ENCODE peak calls at places on chromosomes 12 and 14, in five cellular contexts. H is cardiac muscle cell, D is HepG2, V is MM.1S, J is astrocyte. R is an unnamed sample.

GRCh38 chr12:12365931-12366431 is 9.1 kb downstream of the BORCS5 start:
- DNase-seq in H (peak; percentile 35), J (no peak), D (no peak), V (no peak), R (no peak)

GRCh38 chr12:106127289-106128126 is 11.2 kb downstream of the NUAK1 start:
- DNase-seq in H (no peak), D (peak; percentile 43), V (no peak), J (no peak), R (no peak)

GRCh38 chr12:74431821-74432220 is 105.8 kb upstream of the ATXN7L3B start:
- DNase-seq in H (no peak), J (no peak), V (no peak), D (no peak), R (no peak)

GRCh38 chr14:96902004-96902403 is 104.8 kb downstream of the VRK1 start:
- DNase-seq in V (no peak), H (no peak), D (no peak), J (no peak), R (no peak)

GRCh38 chr12:92218394-92219077 is 72.9 kb upstream of the BTG1 start:
- DNase-seq in V (no peak), J (no peak), D (no peak), H (no peak), R (no peak)

GRCh38 chr14:102180248-102180998 is 40.7 kb downstream of the WDR20 start:
- DNase-seq in H (no peak), J (no peak), V (no peak), D (no peak), R (no peak)

GRCh38 chr12:41932470-41932991 is 212.1 kb downstream of the GXYLT1 start:
- DNase-seq in D (no peak), H (peak; percentile 62), J (peak; percentile 16), V (no peak), R (peak; percentile 46)

GRCh38 chr14:80080601-80081000 is 130.7 kb downstream of the DIO2 start:
- DNase-seq in V (no peak), J (no peak), D (no peak), H (no peak), R (no peak)

GRCh38 chr14:102799684-102800562 is 22.7 kb downstream of the TRAF3 start:
- DNase-seq in J (peak; percentile 95), H (peak; percentile 83), V (no peak), D (no peak), R (no peak)

GRCh38 chr12:68641138-68641537 is 30.4 kb downstream of the RAP1B start:
- DNase-seq in V (peak; percentile 94), H (no peak), J (no peak), D (no peak), R (peak; percentile 56)

GRCh38 chr14:80356413-80356812 is 145.1 kb upstream of the DIO2 start:
- DNase-seq in H (peak; percentile 49), V (no peak), D (peak; percentile 2), J (peak; percentile 10), R (no peak)

GRCh38 chr12:55702861-55703260 is 4.8 kb downstream of the ITGA7 start:
- DNase-seq in D (no peak), V (no peak), J (no peak), H (no peak), R (no peak)

GRCh38 chr12:78099806-78100205 is 269.1 kb downstream of the NAV3 start:
- DNase-seq in H (no peak), V (no peak), D (no peak), J (no peak), R (no peak)

GRCh38 chr12:52354197-52354596 is 13.1 kb downstream of the KRT85 start:
- DNase-seq in H (no peak), J (no peak), V (no peak), D (no peak), R (no peak)

GRCh38 chr12:116578051-116578450 is 18.9 kb downstream of the MAP1LC3B2 start:
- DNase-seq in V (no peak), D (no peak), H (no peak), J (no peak), R (no peak)

GRCh38 chr14:102046337-102047278 is 40.2 kb downstream of the HSP90AA1 start:
- DNase-seq in J (no peak), D (peak; percentile 70), V (no peak), H (peak; percentile 66), R (no peak)

GRCh38 chr12:109946505-109946904 is 46.4 kb downstream of the TCHP start:
- DNase-seq in D (no peak), J (peak; percentile 38), H (peak; percentile 62), V (no peak), R (no peak)

GRCh38 chr12:104458645-104459555 is 2.2 kb downstream of the CHST11 start:
- DNase-seq in J (peak; percentile 35), D (no peak), H (peak; percentile 46), V (peak; percentile 81), R (peak; percentile 55)

GRCh38 chr14:89773644-89774316 is 180.8 kb downstream of the EFCAB11 start:
- DNase-seq in J (peak; percentile 65), V (peak; percentile 90), D (peak; percentile 61), H (peak; percentile 41), R (peak; percentile 83)

GRCh38 chr12:78964521-78964920 is 99.9 kb downstream of the SYT1 start:
- DNase-seq in H (no peak), D (no peak), J (no peak), V (no peak), R (no peak)

GRCh38 chr12:1848146-1848545 is 27.8 kb downstream of the LRTM2 start:
- DNase-seq in H (no peak), V (no peak), D (no peak), J (no peak), R (no peak)

GRCh38 chr14:90443161-90444076 is 46.6 kb downstream of the CALM1 start:
- DNase-seq in H (no peak), D (no peak), V (no peak), J (no peak), R (no peak)

GRCh38 chr14:32470161-32470705 is 141.1 kb downstream of the AKAP6 start:
- DNase-seq in D (no peak), V (no peak), J (no peak), H (no peak), R (no peak)

GRCh38 chr12:9961106-9961505 is 10.1 kb upstream of the CLEC12A start:
- DNase-seq in J (no peak), V (no peak), D (no peak), H (no peak), R (no peak)

DNA sequence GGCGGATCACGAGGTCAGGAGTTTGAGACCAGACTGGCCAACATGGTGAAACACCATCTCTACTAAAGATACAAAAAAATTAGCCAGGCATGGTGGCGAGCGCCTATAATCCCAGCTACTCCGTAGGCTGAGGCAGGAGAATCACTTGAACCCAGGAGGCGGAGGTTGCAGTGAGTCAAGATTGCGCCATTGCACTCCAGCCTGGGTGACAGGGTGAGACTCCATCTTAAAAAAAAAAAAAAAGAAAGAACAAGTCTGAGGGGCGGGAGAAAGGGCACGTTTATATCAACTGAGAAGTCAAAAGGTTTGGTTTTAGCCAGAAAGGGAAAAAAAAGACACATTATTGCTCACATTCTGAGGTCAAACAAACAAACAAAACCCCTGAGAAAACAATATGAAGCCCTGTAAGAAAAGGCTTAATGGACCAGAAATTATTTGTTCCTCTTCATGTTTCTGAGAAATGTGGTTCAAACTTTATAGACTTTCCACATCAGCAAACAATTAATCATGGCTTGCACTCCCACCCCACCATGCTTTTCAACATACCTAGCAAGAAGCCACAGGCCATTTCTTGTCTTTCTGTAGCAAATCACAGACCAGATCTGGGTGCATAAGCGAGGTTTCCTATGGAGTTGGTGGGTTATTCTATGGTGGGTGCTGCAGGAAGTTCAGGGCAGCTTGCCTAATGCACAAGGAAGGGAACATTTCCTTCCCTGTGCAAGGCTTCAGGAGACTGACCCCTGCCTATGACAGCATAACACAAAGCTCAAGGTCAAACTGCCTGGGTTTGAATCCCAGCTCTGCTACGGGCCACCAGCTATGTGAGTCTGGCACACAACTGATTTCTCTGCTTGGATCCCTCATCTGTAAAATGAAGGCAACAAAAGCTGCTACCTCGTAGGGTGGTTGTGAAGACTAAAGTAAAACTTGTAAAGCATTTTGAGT is 80.2 kb downstream of the SSPN start:
- DNase-seq in J (peak; percentile 62), H (peak; percentile 27), V (no peak), D (peak; percentile 32), R (no peak)
- TF ChIP-seq CTCF in J (no peak), H (no peak), V (no peak), D (no peak), R (no peak)

GRCh38 chr14:21257395-21258193 is 11.6 kb downstream of the HNRNPC start:
- DNase-seq in D (no peak), V (no peak), H (peak; percentile 53), J (no peak), R (no peak)

GRCh38 chr14:21256539-21257394 is 12.5 kb downstream of the HNRNPC start:
- DNase-seq in J (no peak), H (no peak), V (no peak), D (no peak), R (no peak)

GRCh38 chr14:21255385-21256101 is 13.7 kb downstream of the HNRNPC start:
- DNase-seq in J (peak; percentile 32), D (no peak), V (no peak), H (no peak), R (no peak)

GRCh38 chr14:21258889-21259787 is 10.1 kb downstream of the HNRNPC start:
- DNase-seq in V (no peak), D (no peak), J (no peak), H (no peak), R (no peak)

GRCh38 chr14:21258194-21258888 is 10.9 kb downstream of the HNRNPC start:
- DNase-seq in V (no peak), J (no peak), H (no peak), D (no peak), R (no peak)
- H3K36me3 ChIP-seq in V (peaks cover 4% of the 10 kb centered on the region), J (peaks cover 57% of the 10 kb centered on the region), H (peaks cover 54% of the 10 kb centered on the region), D (peaks cover 89% of the 10 kb centered on the region), R (peaks cover 19% of the 10 kb centered on the region)

GRCh38 chr14:64937821-64938193 is 4.7 kb downstream of the GPX2 start:
- DNase-seq in V (no peak), H (peak; percentile 26), J (no peak), D (peak; percentile 63), R (no peak)
- TF ChIP-seq CTCF in V (peak; percentile 24), H (peak; percentile 30), J (peak; percentile 32), D (peak; percentile 73), R (no peak)

GRCh38 chr12:32003654-32004053 is 44.4 kb downstream of the RESF1 start:
- DNase-seq in H (no peak), V (no peak), J (no peak), D (no peak), R (no peak)

GRCh38 chr12:32000373-32001005 is 41.3 kb downstream of the RESF1 start:
- DNase-seq in J (no peak), H (no peak), D (no peak), V (no peak), R (no peak)

GRCh38 chr12:32002848-32003493 is 43.8 kb downstream of the RESF1 start:
- DNase-seq in V (no peak), J (peak; percentile 33), H (peak; percentile 61), D (no peak), R (no peak)

GRCh38 chr12:32010631-32011030 is 51.4 kb downstream of the RESF1 start:
- DNase-seq in D (no peak), V (no peak), H (no peak), J (no peak), R (no peak)

DNA sequence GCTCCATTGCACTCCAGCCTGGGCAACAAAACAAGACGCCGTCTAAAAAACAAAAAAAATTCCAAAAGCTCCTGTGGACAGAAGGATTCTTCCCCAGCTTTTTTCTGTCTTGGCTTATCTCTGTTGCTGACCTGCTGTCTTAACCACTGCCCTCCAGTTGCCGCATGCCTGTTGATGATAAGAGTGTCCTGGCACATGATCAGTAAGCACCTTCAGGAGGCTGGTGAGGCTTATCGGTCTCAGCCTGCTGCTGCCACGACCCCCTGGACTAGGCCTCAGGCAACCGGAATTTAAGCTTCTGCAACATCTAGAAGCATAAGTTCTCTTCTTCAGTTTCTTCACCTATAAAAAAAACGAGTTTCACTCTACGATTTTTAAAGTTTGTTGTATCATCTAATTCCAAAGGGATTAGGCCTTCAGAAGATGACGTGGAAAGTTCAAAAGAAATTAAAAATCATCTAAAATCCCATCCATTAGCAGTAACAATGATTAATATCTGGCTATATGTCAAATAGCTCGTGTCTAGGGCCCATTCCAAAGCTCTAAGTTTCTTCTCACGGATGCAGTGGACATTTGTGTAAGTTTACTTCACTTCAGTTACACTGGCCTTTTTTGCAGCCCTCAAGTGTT is 46.4 kb downstream of the RESF1 start:
- DNase-seq in J (peak; percentile 20), D (no peak), V (no peak), H (peak; percentile 53), R (no peak)
- H3K36me3 ChIP-seq in J (peaks cover 3% of the 10 kb centered on the region), D (no peaks in the 10 kb centered on the region), V (no peaks in the 10 kb centered on the region), H (no peaks in the 10 kb centered on the region), R (peaks cover 2% of the 10 kb centered on the region)

R was measured in GM06990.